ENCODE peak calls at places on chromosomes 3 and 15, in six cellular contexts. One of them, this sample, is unnamed.

GRCh38 chr3:32934150-32934742 is 17.2 kb upstream of the CCR4 start:
- DNase-seq in brain microvascular endothelial cell: no peak
- DNase-seq in CD8-positive, alpha-beta memory T cell: no peak
- DNase-seq in RKO: peak; percentile 8
- DNase-seq in NCI-H1694: no peak
- DNase-seq in endothelial cell: peak; percentile 41
- DNase-seq in this sample: no peak

GRCh38 chr3:100400424-100400781 is 486 bp downstream of the TOMM70 start:
- DNase-seq in RKO: peak; percentile 64
- DNase-seq in NCI-H1694: no peak
- DNase-seq in endothelial cell: peak; percentile 55
- DNase-seq in brain microvascular endothelial cell: no peak
- DNase-seq in CD8-positive, alpha-beta memory T cell: peak; percentile 30
- DNase-seq in this sample: peak; percentile 18

GRCh38 chr3:147404800-147405551 is 1.4 kb downstream of the ZIC4 start:
- DNase-seq in brain microvascular endothelial cell: no peak
- DNase-seq in CD8-positive, alpha-beta memory T cell: no peak
- DNase-seq in RKO: no peak
- DNase-seq in endothelial cell: no peak
- DNase-seq in NCI-H1694: no peak
- DNase-seq in this sample: no peak

GRCh38 chr15:50241684-50242450 is 23.7 kb downstream of the HDC start:
- DNase-seq in CD8-positive, alpha-beta memory T cell: no peak
- DNase-seq in RKO: peak; percentile 28
- DNase-seq in endothelial cell: no peak
- DNase-seq in brain microvascular endothelial cell: peak; percentile 26
- DNase-seq in NCI-H1694: no peak
- DNase-seq in this sample: no peak

GRCh38 chr3:58722526-58722925 is 56.0 kb upstream of the FAM3D start:
- DNase-seq in brain microvascular endothelial cell: no peak
- DNase-seq in RKO: no peak
- DNase-seq in NCI-H1694: no peak
- DNase-seq in CD8-positive, alpha-beta memory T cell: no peak
- DNase-seq in endothelial cell: no peak
- DNase-seq in this sample: no peak

GRCh38 chr15:65309882-65310418 is 5.5 kb downstream of the RNU5B-1 start:
- DNase-seq in CD8-positive, alpha-beta memory T cell: no peak
- DNase-seq in RKO: no peak
- DNase-seq in endothelial cell: no peak
- DNase-seq in brain microvascular endothelial cell: no peak
- DNase-seq in NCI-H1694: no peak
- DNase-seq in this sample: no peak

GRCh38 chr3:133895208-133896001 is at the start of gene RAB6B:
- DNase-seq in CD8-positive, alpha-beta memory T cell: no peak
- DNase-seq in brain microvascular endothelial cell: peak; percentile 6
- DNase-seq in RKO: no peak
- DNase-seq in NCI-H1694: peak; percentile 34
- DNase-seq in endothelial cell: peak; percentile 55
- DNase-seq in this sample: no peak

GRCh38 chr15:77440378-77440999 is 19.8 kb downstream of the HMG20A start:
- DNase-seq in RKO: peak; percentile 42
- DNase-seq in endothelial cell: no peak
- DNase-seq in brain microvascular endothelial cell: peak; percentile 67
- DNase-seq in NCI-H1694: no peak
- DNase-seq in CD8-positive, alpha-beta memory T cell: no peak
- DNase-seq in this sample: no peak

GRCh38 chr3:141087071-141087824 is 36.1 kb downstream of the SPSB4 start:
- DNase-seq in brain microvascular endothelial cell: no peak
- DNase-seq in NCI-H1694: no peak
- DNase-seq in endothelial cell: no peak
- DNase-seq in RKO: no peak
- DNase-seq in CD8-positive, alpha-beta memory T cell: no peak
- DNase-seq in this sample: no peak

GRCh38 chr3:14431928-14432834 is 29.8 kb downstream of the SLC6A6 start:
- DNase-seq in CD8-positive, alpha-beta memory T cell: peak; percentile 92
- DNase-seq in endothelial cell: peak; percentile 35
- DNase-seq in brain microvascular endothelial cell: peak; percentile 77
- DNase-seq in NCI-H1694: peak; percentile 24
- DNase-seq in RKO: peak; percentile 91
- DNase-seq in this sample: peak; percentile 92

GRCh38 chr3:196611761-196612483 is 27.6 kb upstream of the NRROS start:
- DNase-seq in NCI-H1694: no peak
- DNase-seq in CD8-positive, alpha-beta memory T cell: no peak
- DNase-seq in endothelial cell: peak; percentile 41
- DNase-seq in RKO: no peak
- DNase-seq in brain microvascular endothelial cell: no peak
- DNase-seq in this sample: peak; percentile 55

GRCh38 chr3:191985691-191986090 is 524.7 kb downstream of the PYDC2 start:
- DNase-seq in brain microvascular endothelial cell: no peak
- DNase-seq in RKO: peak; percentile 3
- DNase-seq in NCI-H1694: no peak
- DNase-seq in endothelial cell: no peak
- DNase-seq in CD8-positive, alpha-beta memory T cell: no peak
- DNase-seq in this sample: no peak

GRCh38 chr3:140342668-140343067 is 335.2 kb upstream of the TRIM42 start:
- DNase-seq in RKO: no peak
- DNase-seq in endothelial cell: no peak
- DNase-seq in brain microvascular endothelial cell: no peak
- DNase-seq in NCI-H1694: no peak
- DNase-seq in CD8-positive, alpha-beta memory T cell: no peak
- DNase-seq in this sample: no peak

GRCh38 chr3:107662109-107662477 is 139.3 kb downstream of the BBX start:
- DNase-seq in NCI-H1694: no peak
- DNase-seq in endothelial cell: no peak
- DNase-seq in RKO: no peak
- DNase-seq in CD8-positive, alpha-beta memory T cell: no peak
- DNase-seq in brain microvascular endothelial cell: peak; percentile 59
- DNase-seq in this sample: no peak

GRCh38 chr3:127391436-127392145 is 103.7 kb upstream of the PRR20G start:
- DNase-seq in brain microvascular endothelial cell: no peak
- DNase-seq in CD8-positive, alpha-beta memory T cell: no peak
- DNase-seq in NCI-H1694: no peak
- DNase-seq in endothelial cell: no peak
- DNase-seq in RKO: no peak
- DNase-seq in this sample: no peak

This sample was measured in T-helper 1 cell.